ENCODE peak calls at places on chromosomes 3 and 15, in ten cellular contexts. U is activated naive CD8-positive, alpha-beta T cell treated with anti-CD3 and anti-CD28 coated beads, Interleukin-2, amount 50 U/mL, for 24 hours; X is WTC11; A is dorsolateral prefrontal cortex; C is stimulated activated CD4-positive, alpha-beta T cell treated with anti-CD3 and anti-CD28 coated beads, Interleukin-1b, Interleukin-23, amount 100 ng/mL, for 24 hours; N is kidney epithelial cell; B is NAMALWA; F is A673; W is mesenteric fat pad; L is non-pigmented ciliary epithelial cell. Y is an unnamed sample.

GRCh38 chr15:29612096-29612495 is 210.2 kb downstream of the TJP1 start:
- DNase-seq in U (no peak), X (no peak), A (no peak), C (no peak), N (peak; percentile 67), B (no peak), F (peak; percentile 76), W (peak; percentile 14), L (peak; percentile 81), Y (peak; percentile 84)

GRCh38 chr15:64842986-64843561 is 1.4 kb downstream of the PLEKHO2 start:
- DNase-seq in U (no peak), X (no peak), A (no peak), C (no peak), N (no peak), B (peak; percentile 53), F (no peak), W (no peak), L (no peak), Y (no peak)

GRCh38 chr3:54905230-54905888 is 22.5 kb downstream of the LRTM1 start:
- DNase-seq in U (no peak), X (no peak), A (no peak), C (no peak), N (peak; percentile 35), B (no peak), F (no peak), W (no peak), L (no peak), Y (peak; percentile 51)

GRCh38 chr3:143525408-143525807 is 322.9 kb downstream of the SLC9A9 start:
- DNase-seq in U (no peak), X (no peak), A (no peak), C (no peak), N (no peak), B (no peak), F (no peak), W (no peak), L (peak; percentile 52), Y (peak; percentile 76)

GRCh38 chr3:141529256-141530132 is 42.7 kb downstream of the RASA2 start:
- DNase-seq in U (no peak), X (no peak), A (no peak), C (no peak), N (no peak), B (no peak), F (peak; percentile 15), W (no peak), L (no peak), Y (peak; percentile 46)

GRCh38 chr3:66534304-66534703 is 33.5 kb upstream of the LRIG1 start:
- DNase-seq in U (no peak), X (no peak), A (no peak), C (no peak), N (no peak), B (no peak), F (no peak), W (no peak), L (no peak), Y (no peak)

GRCh38 chr3:150135321-150135721 is 164.6 kb upstream of the PFN2 start:
- DNase-seq in U (no peak), X (no peak), A (no peak), C (no peak), N (no peak), B (no peak), F (no peak), W (no peak), L (no peak), Y (peak; percentile 47)

GRCh38 chr3:182482692-182483091 is 310.6 kb upstream of the ATP11B start:
- DNase-seq in U (no peak), X (no peak), A (no peak), C (no peak), N (no peak), B (no peak), F (no peak), W (no peak), L (no peak), Y (no peak)